ENCODE peak calls at places on chromosomes 5 and 9, in nine cellular contexts. X is iris pigment epithelial cell; Y is anterior cingulate cortex; M is B cell; E is activated T-helper 1 cell treated with anti-CD3 and anti-CD28 coated beads, Interleukin-2, amount 50 U/mL, for 16 hours; O is endodermal cell; U is NCI-H2081; W is neural crest cell; P is stimulated activated CD4-positive, alpha-beta T cell treated with anti-CD3 and anti-CD28 coated beads, TNF-alpha, amount 100 ng/mL, for 4 hours. I is an unnamed sample.

GRCh38 chr5:107393846-107394245 is 276.9 kb downstream of the EFNA5 start:
- DNase-seq in X (no peak), M (no peak), P (no peak), Y (no peak), O (no peak), E (no peak), U (no peak), W (no peak), I (no peak)

GRCh38 chr5:75156585-75156984 is 80.1 kb downstream of the ANKRD31 start:
- DNase-seq in O (peak), U (no peak), M (no peak), Y (no peak), X (no peak), P (no peak), W (no peak), E (no peak), I (no peak)

GRCh38 chr9:121774715-121775613 is 123.5 kb downstream of the DAB2IP start:
- DNase-seq in O (no peak), E (no peak), P (no peak), W (no peak), M (no peak), X (no peak), U (no peak), Y (no peak), I (no peak)

GRCh38 chr5:175104682-175105081 is 339.3 kb downstream of the DRD1 start:
- DNase-seq in O (no peak), X (no peak), M (no peak), Y (no peak), W (no peak), P (no peak), E (no peak), U (no peak), I (no peak)

GRCh38 chr9:130766031-130766903 is 68.8 kb upstream of the ABL1 start:
- DNase-seq in Y (no peak), E (no peak), W (no peak), U (no peak), O (no peak), P (no peak), M (no peak), X (no peak), I (no peak)

GRCh38 chr5:10467281-10468198 is 25.9 kb downstream of the ROPN1L start:
- DNase-seq in O (peak), U (no peak), X (peak), Y (no peak), E (no peak), P (no peak), W (no peak), M (no peak), I (no peak)

GRCh38 chr9:132181796-132182521 is 20.1 kb downstream of the NTNG2 start:
- DNase-seq in U (peak), X (no peak), M (no peak), P (no peak), O (peak), E (no peak), Y (peak), W (no peak), I (no peak)

GRCh38 chr9:128055222-128056040 is 11.7 kb downstream of the NAIF1 start:
- DNase-seq in U (no peak), Y (peak), O (peak), P (no peak), W (no peak), M (no peak), X (no peak), E (no peak), I (no peak)

GRCh38 chr5:1784197-1785050 is 15.2 kb downstream of the MRPL36 start:
- DNase-seq in U (no peak), P (no peak), M (no peak), O (no peak), W (no peak), X (no peak), Y (no peak), E (no peak), I (no peak)

I was measured in breast epithelium.